ENCODE peak calls at places on chromosomes 2 and 18, in four cellular contexts. One of them, this sample, is unnamed.
A peak's percentile ranks its signal among the peaks of the same experiment; 100 is the strongest.

GRCh38 chr2:76478636-76479035 is 767.9 kb upstream of the GCFC2 start:
- DNase-seq in stomach: no peak
- DNase-seq in sigmoid colon: no peak
- DNase-seq in upper lobe of left lung: no peak
- DNase-seq in this sample: no peak

GRCh38 chr2:138500592-138501426 is 761 bp upstream of the SPOPL start:
- DNase-seq in stomach: no peak
- DNase-seq in sigmoid colon: peak; percentile 66
- DNase-seq in upper lobe of left lung: no peak
- DNase-seq in this sample: peak; percentile 64

GRCh38 chr18:23949863-23950262 is 64.7 kb upstream of the TTC39C start:
- DNase-seq in stomach: no peak
- DNase-seq in sigmoid colon: no peak
- DNase-seq in upper lobe of left lung: no peak
- DNase-seq in this sample: no peak

GRCh38 chr2:85353876-85354285 is 447 bp downstream of the RETSAT start:
- DNase-seq in stomach: peak; percentile 78
- DNase-seq in sigmoid colon: peak; percentile 79
- DNase-seq in upper lobe of left lung: no peak
- DNase-seq in this sample: no peak

GRCh38 chr2:99613992-99614391 is 124.2 kb upstream of the REV1 start:
- DNase-seq in stomach: no peak
- DNase-seq in sigmoid colon: no peak
- DNase-seq in upper lobe of left lung: no peak
- DNase-seq in this sample: no peak

GRCh38 chr2:62724886-62725711 is 19.6 kb downstream of the EHBP1 start:
- DNase-seq in stomach: peak; percentile 40
- DNase-seq in sigmoid colon: peak; percentile 63
- DNase-seq in upper lobe of left lung: peak; percentile 70
- DNase-seq in this sample: no peak

GRCh38 chr2:40341198-40341597 is 110.7 kb downstream of the SLC8A1 start:
- DNase-seq in stomach: no peak
- DNase-seq in sigmoid colon: no peak
- DNase-seq in upper lobe of left lung: no peak
- DNase-seq in this sample: no peak

GRCh38 chr18:55323051-55323994 is 264.7 kb downstream of the TCF4 start:
- DNase-seq in stomach: no peak
- DNase-seq in sigmoid colon: no peak
- DNase-seq in upper lobe of left lung: no peak
- DNase-seq in this sample: no peak

GRCh38 chr18:41532344-41533086 is 422.5 kb upstream of the PIK3C3 start:
- DNase-seq in stomach: no peak
- DNase-seq in sigmoid colon: no peak
- DNase-seq in upper lobe of left lung: no peak
- DNase-seq in this sample: no peak

GRCh38 chr2:27901219-27901618 is 10.7 kb downstream of the BABAM2 start:
- DNase-seq in stomach: no peak
- DNase-seq in sigmoid colon: no peak
- DNase-seq in upper lobe of left lung: no peak
- DNase-seq in this sample: no peak

GRCh38 chr2:67871696-67872320 is 191.0 kb downstream of the C1D start:
- DNase-seq in stomach: no peak
- DNase-seq in sigmoid colon: no peak
- DNase-seq in upper lobe of left lung: peak; percentile 2
- DNase-seq in this sample: no peak
- TF ChIP-seq POLR2AphosphoS5 in stomach: peak; percentile 6
- TF ChIP-seq POLR2AphosphoS5 in sigmoid colon: no peak
- TF ChIP-seq POLR2AphosphoS5 in upper lobe of left lung: no peak
- TF ChIP-seq POLR2AphosphoS5 in this sample: no peak

GRCh38 chr2:47293967-47294366 is 109.0 kb upstream of the MSH2 start:
- DNase-seq in stomach: no peak
- DNase-seq in sigmoid colon: no peak
- DNase-seq in upper lobe of left lung: no peak
- DNase-seq in this sample: no peak

GRCh38 chr2:47283687-47284086 is 119.3 kb upstream of the MSH2 start:
- DNase-seq in stomach: no peak
- DNase-seq in sigmoid colon: no peak
- DNase-seq in upper lobe of left lung: no peak
- DNase-seq in this sample: no peak

GRCh38 chr2:47288864-47289263 is 114.1 kb upstream of the MSH2 start:
- DNase-seq in stomach: no peak
- DNase-seq in sigmoid colon: no peak
- DNase-seq in upper lobe of left lung: no peak
- DNase-seq in this sample: no peak
- TF ChIP-seq EP300 in stomach: no peak
- TF ChIP-seq EP300 in sigmoid colon: no peak
- TF ChIP-seq EP300 in upper lobe of left lung: no peak
- TF ChIP-seq EP300 in this sample: no peak

DNA sequence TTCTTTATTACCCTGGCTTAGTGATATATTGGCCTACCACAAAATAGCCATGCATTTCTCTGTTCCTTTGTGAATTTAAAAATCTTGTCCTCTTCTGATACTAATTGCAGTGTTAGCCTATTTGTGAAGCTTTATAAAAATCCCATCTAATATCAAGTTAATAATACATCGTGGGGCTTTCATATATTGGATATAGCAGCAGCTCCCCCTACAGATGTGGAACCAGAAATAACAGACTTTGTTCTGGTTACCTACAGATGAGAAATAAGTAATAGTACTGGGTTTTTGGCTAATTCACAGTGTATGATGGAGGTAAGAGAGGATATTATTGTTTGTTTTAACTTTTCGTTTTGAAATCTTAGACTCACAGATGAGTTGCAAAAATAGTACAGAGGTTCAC is 1661.7 kb upstream of the PIK3C3 start:
- DNase-seq in stomach: no peak
- DNase-seq in sigmoid colon: no peak
- DNase-seq in upper lobe of left lung: no peak
- DNase-seq in this sample: no peak
- TF ChIP-seq CTCF in stomach: no peak
- TF ChIP-seq CTCF in sigmoid colon: no peak
- TF ChIP-seq CTCF in upper lobe of left lung: no peak
- TF ChIP-seq CTCF in this sample: no peak

GRCh38 chr2:10297950-10298349 is 4.8 kb upstream of the HPCAL1 start:
- DNase-seq in stomach: peak; percentile 47
- DNase-seq in sigmoid colon: peak; percentile 86
- DNase-seq in upper lobe of left lung: no peak
- DNase-seq in this sample: no peak
- TF ChIP-seq POLR2AphosphoS5 in stomach: peak; percentile 59
- TF ChIP-seq POLR2AphosphoS5 in sigmoid colon: peak; percentile 53
- TF ChIP-seq POLR2AphosphoS5 in upper lobe of left lung: peak; percentile 53
- TF ChIP-seq POLR2AphosphoS5 in this sample: no peak

DNA sequence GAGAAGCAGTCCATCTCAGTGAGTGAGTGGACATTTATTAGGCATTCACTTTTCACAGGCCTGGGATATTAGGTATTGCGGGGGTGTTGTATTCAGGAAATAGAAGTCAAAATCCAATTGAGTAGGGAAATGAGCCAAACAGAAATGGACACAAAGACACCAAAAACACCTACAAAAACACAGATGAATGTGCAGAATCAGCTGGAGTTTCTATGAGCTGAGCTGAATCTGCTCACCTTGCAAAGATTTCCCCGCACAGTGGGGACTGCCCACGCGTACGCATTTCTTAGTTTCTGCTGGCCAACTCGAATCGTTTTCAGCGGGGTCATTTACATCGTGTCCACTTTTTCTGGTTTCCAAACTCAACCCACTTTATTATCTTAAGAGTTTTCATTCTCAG is 160.0 kb downstream of the BCL2 start:
- DNase-seq in stomach: no peak
- DNase-seq in sigmoid colon: no peak
- DNase-seq in upper lobe of left lung: no peak
- DNase-seq in this sample: no peak
- TF ChIP-seq EP300 in stomach: no peak
- TF ChIP-seq EP300 in sigmoid colon: no peak
- TF ChIP-seq EP300 in upper lobe of left lung: no peak
- TF ChIP-seq EP300 in this sample: no peak

GRCh38 chr2:43192039-43192438 is 34.4 kb downstream of the ZFP36L2 start:
- DNase-seq in stomach: no peak
- DNase-seq in sigmoid colon: no peak
- DNase-seq in upper lobe of left lung: no peak
- DNase-seq in this sample: no peak
- TF ChIP-seq CTCF in stomach: no peak
- TF ChIP-seq CTCF in sigmoid colon: no peak
- TF ChIP-seq CTCF in upper lobe of left lung: no peak
- TF ChIP-seq CTCF in this sample: no peak

DNA sequence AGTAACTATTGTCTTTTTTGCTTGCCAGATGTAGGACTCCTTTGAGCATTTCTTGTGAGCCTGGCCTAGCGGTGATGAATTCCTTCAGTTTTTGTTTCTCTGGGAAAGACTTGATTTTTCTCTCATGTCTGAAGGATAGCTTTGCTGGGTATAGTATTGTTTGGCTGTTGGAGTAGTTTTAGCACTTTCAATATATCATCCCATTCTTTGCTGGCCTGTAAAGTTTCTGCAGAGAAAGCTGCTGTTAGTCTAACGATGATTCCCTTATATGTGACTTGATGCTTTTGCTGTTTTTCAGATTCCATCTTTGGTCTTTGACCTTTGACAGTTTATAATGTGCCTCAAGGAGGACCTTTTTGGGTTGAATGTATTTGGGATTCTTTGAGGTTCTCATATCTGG is 12.7 kb downstream of the ZDBF2 start:
- DNase-seq in stomach: no peak
- DNase-seq in sigmoid colon: no peak
- DNase-seq in upper lobe of left lung: no peak
- DNase-seq in this sample: no peak
- TF ChIP-seq POLR2AphosphoS5 in stomach: no peak
- TF ChIP-seq POLR2AphosphoS5 in sigmoid colon: no peak
- TF ChIP-seq POLR2AphosphoS5 in upper lobe of left lung: no peak
- TF ChIP-seq POLR2AphosphoS5 in this sample: no peak

DNA sequence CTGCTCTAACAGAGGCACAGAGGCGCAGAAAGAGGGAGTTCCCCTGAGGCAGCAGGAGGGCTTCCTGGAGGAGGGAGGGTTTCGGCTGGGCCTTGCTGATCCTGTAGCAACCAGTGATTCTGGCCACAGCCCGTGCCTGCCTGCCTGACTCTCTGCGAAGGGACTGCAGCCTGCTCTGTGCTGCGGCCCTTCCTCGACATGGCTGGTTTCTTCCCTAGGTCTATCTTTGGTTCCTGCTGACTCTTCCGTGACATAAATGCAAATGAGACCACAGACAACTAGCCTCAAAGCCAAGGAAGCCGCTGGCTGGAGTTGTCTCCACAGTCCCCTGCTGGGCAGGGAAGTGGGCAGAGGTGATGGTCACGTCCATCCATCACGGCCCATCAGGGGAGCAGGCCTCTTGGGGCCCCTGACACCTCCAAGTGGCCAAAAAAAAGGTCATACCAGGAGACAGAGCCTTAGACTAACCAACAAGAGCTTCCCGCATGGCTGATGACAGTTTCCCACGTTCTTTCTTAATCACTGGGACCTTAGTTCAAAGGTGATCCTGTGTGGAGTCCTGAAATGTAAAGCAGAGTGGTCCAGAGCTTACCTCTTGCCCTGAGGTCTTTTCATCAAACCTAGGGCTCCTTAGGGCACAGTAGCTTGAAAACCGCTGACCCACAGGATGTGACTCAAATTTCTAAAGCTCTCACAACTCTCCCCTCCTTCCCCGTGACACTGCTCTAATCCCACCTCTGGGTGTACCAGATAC is 55.3 kb downstream of the HS1BP3 start:
- DNase-seq in stomach: peak; percentile 28
- DNase-seq in sigmoid colon: peak; percentile 68
- DNase-seq in upper lobe of left lung: no peak
- DNase-seq in this sample: peak; percentile 72
- TF ChIP-seq EP300 in stomach: no peak
- TF ChIP-seq EP300 in sigmoid colon: no peak
- TF ChIP-seq EP300 in upper lobe of left lung: peak; percentile 13
- TF ChIP-seq EP300 in this sample: no peak